ENCODE peak calls at places on chromosomes 7 and 10, in seven cellular contexts. J is NCI-H524, A is NCI-H2029 treated with DMSO at 0.1 percent for 48 hours, I is GM23248, H is naive B cell, W is GM10248, R is BJ. N is an unnamed sample.

GRCh38 chr10:60414877-60415585 is 25.4 kb upstream of the ANK3 start:
- DNase-seq in J (no peak), I (peak), H (no peak), A (no peak), W (no peak), R (peak), N (peak)

GRCh38 chr10:14146501-14146900 is 184.2 kb downstream of the FRMD4A start:
- DNase-seq in H (no peak), R (no peak), I (peak), W (no peak), J (no peak), A (no peak), N (peak)

GRCh38 chr7:3282457-3282856 is 18.6 kb upstream of the SDK1 start:
- DNase-seq in J (no peak), R (no peak), H (no peak), W (no peak), I (no peak), A (no peak), N (no peak)

GRCh38 chr10:88330174-88330573 is 252.9 kb downstream of the RNLS start:
- DNase-seq in I (no peak), W (no peak), A (no peak), R (no peak), J (no peak), H (peak), N (no peak)

GRCh38 chr10:56728349-56728748 is 367.3 kb upstream of the ZWINT start:
- DNase-seq in H (no peak), R (no peak), J (no peak), A (no peak), W (no peak), I (no peak), N (no peak)

GRCh38 chr7:80410081-80410480 is 101.8 kb downstream of the GNAT3 start:
- DNase-seq in H (no peak), W (no peak), I (peak), J (no peak), A (no peak), R (no peak), N (peak)

GRCh38 chr7:131040467-131040932 is 287.2 kb upstream of the MKLN1 start:
- DNase-seq in J (peak), A (peak), R (no peak), W (peak), I (peak), H (peak), N (peak)

GRCh38 chr7:101237206-101238067 is at the start of gene CLDN15:
- DNase-seq in A (no peak), I (peak), W (no peak), R (no peak), H (no peak), J (no peak), N (peak)

GRCh38 chr7:4621401-4621800 is 60.7 kb upstream of the FOXK1 start:
- DNase-seq in J (no peak), I (peak), H (no peak), R (no peak), W (no peak), A (no peak), N (no peak)

GRCh38 chr10:63798599-63799498 is 277.6 kb downstream of the REEP3 start:
- DNase-seq in A (no peak), I (peak), H (no peak), W (no peak), J (no peak), R (peak), N (peak)

GRCh38 chr7:148481147-148481526 is 109.4 kb upstream of the C7orf33 start:
- DNase-seq in W (no peak), H (no peak), A (no peak), R (no peak), J (no peak), I (no peak), N (no peak)

GRCh38 chr10:98361131-98361633 is 53.8 kb downstream of the PYROXD2 start:
- DNase-seq in I (peak), W (no peak), J (no peak), H (no peak), R (peak), A (peak), N (peak)

GRCh38 chr7:84477786-84478405 is 283.3 kb upstream of the SEMA3A start:
- DNase-seq in J (no peak), W (no peak), A (no peak), H (no peak), I (no peak), R (no peak), N (no peak)

GRCh38 chr10:4812041-4812440 is 14.0 kb upstream of the AKR1E2 start:
- DNase-seq in A (no peak), H (no peak), R (no peak), J (no peak), W (no peak), I (peak), N (peak)

GRCh38 chr10:31830887-31831286 is 97.7 kb downstream of the ARHGAP12 start:
- DNase-seq in R (no peak), H (no peak), W (no peak), J (no peak), I (peak), A (no peak), N (peak)

GRCh38 chr7:90188281-90188680 is 23.3 kb upstream of the STEAP2 start:
- DNase-seq in I (no peak), H (no peak), A (no peak), J (no peak), W (no peak), R (no peak), N (no peak)